ENCODE peak calls at places on chromosomes 12 and 14, in ten cellular contexts. One of them, this sample, is unnamed.

GRCh38 chr12:118064608-118065007 is 3.6 kb upstream of the WSB2 start:
- DNase-seq in iPS-NIHi11: peak
- DNase-seq in endothelial cell: peak
- DNase-seq in stimulated activated naive B cell treated with anti-CD40 and anti-IgM and Interleukin-4, amounts not matched to agents 10 μg/mL and 1 μg/mL and 100 μg/mL, for 72 hours: no peak
- DNase-seq in HEK293T: peak
- DNase-seq in NCI-H1417 treated with DMSO at 0.1 percent for 48 hours: no peak
- DNase-seq in anterior cingulate cortex: no peak
- DNase-seq in EH: no peak
- DNase-seq in ELF-1: peak
- DNase-seq in cardiac muscle cell: no peak
- DNase-seq in this sample: no peak

GRCh38 chr12:67068204-67068731 is 200.9 kb upstream of the CAND1 start:
- DNase-seq in iPS-NIHi11: peak
- DNase-seq in endothelial cell: peak
- DNase-seq in stimulated activated naive B cell treated with anti-CD40 and anti-IgM and Interleukin-4, amounts not matched to agents 10 μg/mL and 1 μg/mL and 100 μg/mL, for 72 hours: no peak
- DNase-seq in HEK293T: peak
- DNase-seq in NCI-H1417 treated with DMSO at 0.1 percent for 48 hours: no peak
- DNase-seq in anterior cingulate cortex: no peak
- DNase-seq in EH: no peak
- DNase-seq in ELF-1: peak
- DNase-seq in cardiac muscle cell: peak
- DNase-seq in this sample: peak

GRCh38 chr12:51972849-51973273 is 21.4 kb downstream of the ACVR1B start:
- DNase-seq in iPS-NIHi11: no peak
- DNase-seq in endothelial cell: no peak
- DNase-seq in stimulated activated naive B cell treated with anti-CD40 and anti-IgM and Interleukin-4, amounts not matched to agents 10 μg/mL and 1 μg/mL and 100 μg/mL, for 72 hours: no peak
- DNase-seq in HEK293T: no peak
- DNase-seq in NCI-H1417 treated with DMSO at 0.1 percent for 48 hours: no peak
- DNase-seq in anterior cingulate cortex: no peak
- DNase-seq in EH: peak
- DNase-seq in ELF-1: peak
- DNase-seq in cardiac muscle cell: peak
- DNase-seq in this sample: peak

GRCh38 chr12:79848321-79848720 is 86.6 kb downstream of the PPP1R12A start:
- DNase-seq in iPS-NIHi11: no peak
- DNase-seq in endothelial cell: no peak
- DNase-seq in stimulated activated naive B cell treated with anti-CD40 and anti-IgM and Interleukin-4, amounts not matched to agents 10 μg/mL and 1 μg/mL and 100 μg/mL, for 72 hours: no peak
- DNase-seq in HEK293T: no peak
- DNase-seq in NCI-H1417 treated with DMSO at 0.1 percent for 48 hours: no peak
- DNase-seq in anterior cingulate cortex: no peak
- DNase-seq in EH: peak
- DNase-seq in ELF-1: no peak
- DNase-seq in cardiac muscle cell: no peak
- DNase-seq in this sample: no peak

GRCh38 chr12:3295648-3296408 is 195.2 kb upstream of the PRMT8 start:
- DNase-seq in iPS-NIHi11: no peak
- DNase-seq in endothelial cell: no peak
- DNase-seq in stimulated activated naive B cell treated with anti-CD40 and anti-IgM and Interleukin-4, amounts not matched to agents 10 μg/mL and 1 μg/mL and 100 μg/mL, for 72 hours: no peak
- DNase-seq in HEK293T: no peak
- DNase-seq in NCI-H1417 treated with DMSO at 0.1 percent for 48 hours: no peak
- DNase-seq in anterior cingulate cortex: no peak
- DNase-seq in EH: peak
- DNase-seq in ELF-1: no peak
- DNase-seq in cardiac muscle cell: no peak
- DNase-seq in this sample: peak

GRCh38 chr12:75526655-75527511 is 15.5 kb upstream of the KRR1 start:
- DNase-seq in iPS-NIHi11: peak
- DNase-seq in endothelial cell: peak
- DNase-seq in stimulated activated naive B cell treated with anti-CD40 and anti-IgM and Interleukin-4, amounts not matched to agents 10 μg/mL and 1 μg/mL and 100 μg/mL, for 72 hours: peak
- DNase-seq in HEK293T: peak
- DNase-seq in NCI-H1417 treated with DMSO at 0.1 percent for 48 hours: peak
- DNase-seq in anterior cingulate cortex: no peak
- DNase-seq in EH: peak
- DNase-seq in ELF-1: peak
- DNase-seq in cardiac muscle cell: peak
- DNase-seq in this sample: no peak

GRCh38 chr14:105475269-105475915 is 771 bp downstream of the CRIP2 start:
- DNase-seq in iPS-NIHi11: no peak
- DNase-seq in endothelial cell: peak
- DNase-seq in stimulated activated naive B cell treated with anti-CD40 and anti-IgM and Interleukin-4, amounts not matched to agents 10 μg/mL and 1 μg/mL and 100 μg/mL, for 72 hours: no peak
- DNase-seq in HEK293T: no peak
- DNase-seq in NCI-H1417 treated with DMSO at 0.1 percent for 48 hours: no peak
- DNase-seq in anterior cingulate cortex: no peak
- DNase-seq in EH: no peak
- DNase-seq in ELF-1: peak
- DNase-seq in cardiac muscle cell: no peak
- DNase-seq in this sample: peak

GRCh38 chr12:88706286-88706685 is 126.0 kb upstream of the KITLG start:
- DNase-seq in iPS-NIHi11: no peak
- DNase-seq in endothelial cell: no peak
- DNase-seq in stimulated activated naive B cell treated with anti-CD40 and anti-IgM and Interleukin-4, amounts not matched to agents 10 μg/mL and 1 μg/mL and 100 μg/mL, for 72 hours: no peak
- DNase-seq in HEK293T: no peak
- DNase-seq in NCI-H1417 treated with DMSO at 0.1 percent for 48 hours: no peak
- DNase-seq in anterior cingulate cortex: no peak
- DNase-seq in EH: no peak
- DNase-seq in ELF-1: no peak
- DNase-seq in cardiac muscle cell: no peak
- DNase-seq in this sample: no peak

GRCh38 chr12:116718578-116719454 is 19.1 kb downstream of the SPRING1 start:
- DNase-seq in iPS-NIHi11: no peak
- DNase-seq in endothelial cell: no peak
- DNase-seq in stimulated activated naive B cell treated with anti-CD40 and anti-IgM and Interleukin-4, amounts not matched to agents 10 μg/mL and 1 μg/mL and 100 μg/mL, for 72 hours: no peak
- DNase-seq in HEK293T: no peak
- DNase-seq in NCI-H1417 treated with DMSO at 0.1 percent for 48 hours: peak
- DNase-seq in anterior cingulate cortex: no peak
- DNase-seq in EH: peak
- DNase-seq in ELF-1: no peak
- DNase-seq in cardiac muscle cell: no peak
- DNase-seq in this sample: no peak

GRCh38 chr12:22377731-22378496 is 43.4 kb upstream of the ST8SIA1 start:
- DNase-seq in iPS-NIHi11: no peak
- DNase-seq in endothelial cell: no peak
- DNase-seq in stimulated activated naive B cell treated with anti-CD40 and anti-IgM and Interleukin-4, amounts not matched to agents 10 μg/mL and 1 μg/mL and 100 μg/mL, for 72 hours: no peak
- DNase-seq in HEK293T: no peak
- DNase-seq in NCI-H1417 treated with DMSO at 0.1 percent for 48 hours: no peak
- DNase-seq in anterior cingulate cortex: no peak
- DNase-seq in EH: no peak
- DNase-seq in ELF-1: peak
- DNase-seq in cardiac muscle cell: no peak
- DNase-seq in this sample: no peak

GRCh38 chr14:80607430-80608200 is 333.9 kb downstream of the CEP128 start:
- DNase-seq in iPS-NIHi11: no peak
- DNase-seq in endothelial cell: no peak
- DNase-seq in stimulated activated naive B cell treated with anti-CD40 and anti-IgM and Interleukin-4, amounts not matched to agents 10 μg/mL and 1 μg/mL and 100 μg/mL, for 72 hours: no peak
- DNase-seq in HEK293T: no peak
- DNase-seq in NCI-H1417 treated with DMSO at 0.1 percent for 48 hours: no peak
- DNase-seq in anterior cingulate cortex: no peak
- DNase-seq in EH: peak
- DNase-seq in ELF-1: peak
- DNase-seq in cardiac muscle cell: peak
- DNase-seq in this sample: no peak

GRCh38 chr14:20658246-20658645 is 16.8 kb upstream of the OR6S1 start:
- DNase-seq in iPS-NIHi11: no peak
- DNase-seq in endothelial cell: no peak
- DNase-seq in stimulated activated naive B cell treated with anti-CD40 and anti-IgM and Interleukin-4, amounts not matched to agents 10 μg/mL and 1 μg/mL and 100 μg/mL, for 72 hours: no peak
- DNase-seq in HEK293T: no peak
- DNase-seq in NCI-H1417 treated with DMSO at 0.1 percent for 48 hours: no peak
- DNase-seq in anterior cingulate cortex: no peak
- DNase-seq in EH: no peak
- DNase-seq in ELF-1: no peak
- DNase-seq in cardiac muscle cell: no peak
- DNase-seq in this sample: no peak

GRCh38 chr14:91872011-91872476 is 4.7 kb upstream of the TC2N start:
- DNase-seq in iPS-NIHi11: no peak
- DNase-seq in endothelial cell: no peak
- DNase-seq in stimulated activated naive B cell treated with anti-CD40 and anti-IgM and Interleukin-4, amounts not matched to agents 10 μg/mL and 1 μg/mL and 100 μg/mL, for 72 hours: peak
- DNase-seq in HEK293T: no peak
- DNase-seq in NCI-H1417 treated with DMSO at 0.1 percent for 48 hours: no peak
- DNase-seq in anterior cingulate cortex: no peak
- DNase-seq in EH: no peak
- DNase-seq in ELF-1: no peak
- DNase-seq in cardiac muscle cell: no peak
- DNase-seq in this sample: peak

GRCh38 chr12:120991965-120992364 is 13.6 kb downstream of the HNF1A start:
- DNase-seq in iPS-NIHi11: no peak
- DNase-seq in endothelial cell: no peak
- DNase-seq in stimulated activated naive B cell treated with anti-CD40 and anti-IgM and Interleukin-4, amounts not matched to agents 10 μg/mL and 1 μg/mL and 100 μg/mL, for 72 hours: no peak
- DNase-seq in HEK293T: no peak
- DNase-seq in NCI-H1417 treated with DMSO at 0.1 percent for 48 hours: no peak
- DNase-seq in anterior cingulate cortex: no peak
- DNase-seq in EH: no peak
- DNase-seq in ELF-1: no peak
- DNase-seq in cardiac muscle cell: no peak
- DNase-seq in this sample: no peak

GRCh38 chr12:127381043-127381668 is 885.8 kb upstream of the TMEM132C start:
- DNase-seq in iPS-NIHi11: peak
- DNase-seq in endothelial cell: peak
- DNase-seq in stimulated activated naive B cell treated with anti-CD40 and anti-IgM and Interleukin-4, amounts not matched to agents 10 μg/mL and 1 μg/mL and 100 μg/mL, for 72 hours: peak
- DNase-seq in HEK293T: peak
- DNase-seq in NCI-H1417 treated with DMSO at 0.1 percent for 48 hours: no peak
- DNase-seq in anterior cingulate cortex: peak
- DNase-seq in EH: peak
- DNase-seq in ELF-1: peak
- DNase-seq in cardiac muscle cell: peak
- DNase-seq in this sample: peak

GRCh38 chr14:79028281-79028680 is 858.1 kb downstream of the NRXN3 start:
- DNase-seq in iPS-NIHi11: no peak
- DNase-seq in endothelial cell: no peak
- DNase-seq in stimulated activated naive B cell treated with anti-CD40 and anti-IgM and Interleukin-4, amounts not matched to agents 10 μg/mL and 1 μg/mL and 100 μg/mL, for 72 hours: no peak
- DNase-seq in HEK293T: no peak
- DNase-seq in NCI-H1417 treated with DMSO at 0.1 percent for 48 hours: no peak
- DNase-seq in anterior cingulate cortex: no peak
- DNase-seq in EH: no peak
- DNase-seq in ELF-1: no peak
- DNase-seq in cardiac muscle cell: no peak
- DNase-seq in this sample: no peak

GRCh38 chr12:105445261-105446015 is 114.9 kb downstream of the C12orf75 start:
- DNase-seq in iPS-NIHi11: peak
- DNase-seq in endothelial cell: no peak
- DNase-seq in stimulated activated naive B cell treated with anti-CD40 and anti-IgM and Interleukin-4, amounts not matched to agents 10 μg/mL and 1 μg/mL and 100 μg/mL, for 72 hours: no peak
- DNase-seq in HEK293T: no peak
- DNase-seq in NCI-H1417 treated with DMSO at 0.1 percent for 48 hours: no peak
- DNase-seq in anterior cingulate cortex: no peak
- DNase-seq in EH: peak
- DNase-seq in ELF-1: peak
- DNase-seq in cardiac muscle cell: peak
- DNase-seq in this sample: no peak

GRCh38 chr14:81209187-81209836 is 11.4 kb downstream of the GTF2A1 start:
- DNase-seq in iPS-NIHi11: no peak
- DNase-seq in endothelial cell: no peak
- DNase-seq in stimulated activated naive B cell treated with anti-CD40 and anti-IgM and Interleukin-4, amounts not matched to agents 10 μg/mL and 1 μg/mL and 100 μg/mL, for 72 hours: peak
- DNase-seq in HEK293T: no peak
- DNase-seq in NCI-H1417 treated with DMSO at 0.1 percent for 48 hours: no peak
- DNase-seq in anterior cingulate cortex: no peak
- DNase-seq in EH: no peak
- DNase-seq in ELF-1: no peak
- DNase-seq in cardiac muscle cell: no peak
- DNase-seq in this sample: no peak

GRCh38 chr14:31968912-31969311 is 108.2 kb upstream of the ARHGAP5 start:
- DNase-seq in iPS-NIHi11: no peak
- DNase-seq in endothelial cell: no peak
- DNase-seq in stimulated activated naive B cell treated with anti-CD40 and anti-IgM and Interleukin-4, amounts not matched to agents 10 μg/mL and 1 μg/mL and 100 μg/mL, for 72 hours: no peak
- DNase-seq in HEK293T: no peak
- DNase-seq in NCI-H1417 treated with DMSO at 0.1 percent for 48 hours: no peak
- DNase-seq in anterior cingulate cortex: no peak
- DNase-seq in EH: no peak
- DNase-seq in ELF-1: no peak
- DNase-seq in cardiac muscle cell: no peak
- DNase-seq in this sample: no peak

This sample was measured in right cardiac atrium.